ENCODE peak calls at places on chromosomes 12 and 14, in eight cellular contexts. One of them, this sample, is unnamed.
A peak's percentile ranks its signal among the peaks of the same experiment; 100 is the strongest.

GRCh38 chr12:29157486-29157946 is 8.4 kb downstream of the FAR2 start:
- DNase-seq in upper lobe of right lung: no peak
- DNase-seq in GM12891: no peak
- DNase-seq in activated CD4-positive, alpha-beta T cell treated with anti-CD3 and anti-CD28 coated beads for 48 hours: no peak
- DNase-seq in GM12865: no peak
- DNase-seq in T-helper 17 cell: no peak
- DNase-seq in amniotic stem cell: no peak
- DNase-seq in kidney glomerular epithelial cell: peak; percentile 65
- DNase-seq in this sample: no peak

GRCh38 chr14:91368681-91369416 is 48.8 kb downstream of the CCDC88C start:
- DNase-seq in upper lobe of right lung: no peak
- DNase-seq in GM12891: no peak
- DNase-seq in activated CD4-positive, alpha-beta T cell treated with anti-CD3 and anti-CD28 coated beads for 48 hours: no peak
- DNase-seq in GM12865: no peak
- DNase-seq in T-helper 17 cell: no peak
- DNase-seq in amniotic stem cell: no peak
- DNase-seq in kidney glomerular epithelial cell: no peak
- DNase-seq in this sample: peak; percentile 73

GRCh38 chr14:73311710-73312035 is 74.4 kb downstream of the PAPLN start:
- DNase-seq in upper lobe of right lung: no peak
- DNase-seq in GM12891: no peak
- DNase-seq in activated CD4-positive, alpha-beta T cell treated with anti-CD3 and anti-CD28 coated beads for 48 hours: no peak
- DNase-seq in GM12865: no peak
- DNase-seq in T-helper 17 cell: no peak
- DNase-seq in amniotic stem cell: no peak
- DNase-seq in kidney glomerular epithelial cell: no peak
- DNase-seq in this sample: no peak

GRCh38 chr12:1217191-1217949 is 226.3 kb downstream of the ERC1 start:
- DNase-seq in upper lobe of right lung: no peak
- DNase-seq in GM12891: no peak
- DNase-seq in activated CD4-positive, alpha-beta T cell treated with anti-CD3 and anti-CD28 coated beads for 48 hours: no peak
- DNase-seq in GM12865: no peak
- DNase-seq in T-helper 17 cell: no peak
- DNase-seq in amniotic stem cell: peak; percentile 7
- DNase-seq in kidney glomerular epithelial cell: peak; percentile 32
- DNase-seq in this sample: no peak

GRCh38 chr14:67031920-67032774 is 157.1 kb upstream of the GARIN2 start:
- DNase-seq in upper lobe of right lung: no peak
- DNase-seq in GM12891: no peak
- DNase-seq in activated CD4-positive, alpha-beta T cell treated with anti-CD3 and anti-CD28 coated beads for 48 hours: no peak
- DNase-seq in GM12865: no peak
- DNase-seq in T-helper 17 cell: no peak
- DNase-seq in amniotic stem cell: no peak
- DNase-seq in kidney glomerular epithelial cell: no peak
- DNase-seq in this sample: no peak

GRCh38 chr14:105204206-105204930 is 23.3 kb upstream of the NUDT14 start:
- DNase-seq in upper lobe of right lung: peak; percentile 90
- DNase-seq in GM12891: no peak
- DNase-seq in activated CD4-positive, alpha-beta T cell treated with anti-CD3 and anti-CD28 coated beads for 48 hours: no peak
- DNase-seq in GM12865: no peak
- DNase-seq in T-helper 17 cell: no peak
- DNase-seq in amniotic stem cell: no peak
- DNase-seq in kidney glomerular epithelial cell: no peak
- DNase-seq in this sample: peak; percentile 61

GRCh38 chr12:63893170-63893569 is 48.7 kb downstream of the SRGAP1 start:
- DNase-seq in upper lobe of right lung: no peak
- DNase-seq in GM12891: no peak
- DNase-seq in activated CD4-positive, alpha-beta T cell treated with anti-CD3 and anti-CD28 coated beads for 48 hours: no peak
- DNase-seq in GM12865: no peak
- DNase-seq in T-helper 17 cell: no peak
- DNase-seq in amniotic stem cell: no peak
- DNase-seq in kidney glomerular epithelial cell: no peak
- DNase-seq in this sample: no peak

GRCh38 chr12:31324845-31325523 is 966 bp downstream of the SINHCAF start:
- DNase-seq in upper lobe of right lung: peak; percentile 81
- DNase-seq in GM12891: peak; percentile 19
- DNase-seq in activated CD4-positive, alpha-beta T cell treated with anti-CD3 and anti-CD28 coated beads for 48 hours: peak; percentile 62
- DNase-seq in GM12865: peak; percentile 66
- DNase-seq in T-helper 17 cell: peak; percentile 18
- DNase-seq in amniotic stem cell: no peak
- DNase-seq in kidney glomerular epithelial cell: peak; percentile 85
- DNase-seq in this sample: peak; percentile 70

GRCh38 chr14:61111145-61112130 is 130.4 kb downstream of the SLC38A6 start:
- DNase-seq in upper lobe of right lung: no peak
- DNase-seq in GM12891: no peak
- DNase-seq in activated CD4-positive, alpha-beta T cell treated with anti-CD3 and anti-CD28 coated beads for 48 hours: no peak
- DNase-seq in GM12865: no peak
- DNase-seq in T-helper 17 cell: no peak
- DNase-seq in amniotic stem cell: no peak
- DNase-seq in kidney glomerular epithelial cell: no peak
- DNase-seq in this sample: no peak

GRCh38 chr14:89598548-89599186 is 181.6 kb upstream of the FOXN3 start:
- DNase-seq in upper lobe of right lung: no peak
- DNase-seq in GM12891: no peak
- DNase-seq in activated CD4-positive, alpha-beta T cell treated with anti-CD3 and anti-CD28 coated beads for 48 hours: no peak
- DNase-seq in GM12865: peak; percentile 16
- DNase-seq in T-helper 17 cell: no peak
- DNase-seq in amniotic stem cell: no peak
- DNase-seq in kidney glomerular epithelial cell: peak; percentile 4
- DNase-seq in this sample: no peak

GRCh38 chr12:107131832-107132616 is 38.7 kb upstream of the CRY1 start:
- DNase-seq in upper lobe of right lung: no peak
- DNase-seq in GM12891: peak; percentile 11
- DNase-seq in activated CD4-positive, alpha-beta T cell treated with anti-CD3 and anti-CD28 coated beads for 48 hours: no peak
- DNase-seq in GM12865: peak; percentile 41
- DNase-seq in T-helper 17 cell: no peak
- DNase-seq in amniotic stem cell: peak; percentile 56
- DNase-seq in kidney glomerular epithelial cell: peak; percentile 72
- DNase-seq in this sample: peak; percentile 61

GRCh38 chr12:15603461-15604085 is 185.6 kb downstream of the EPS8 start:
- DNase-seq in upper lobe of right lung: no peak
- DNase-seq in GM12891: no peak
- DNase-seq in activated CD4-positive, alpha-beta T cell treated with anti-CD3 and anti-CD28 coated beads for 48 hours: no peak
- DNase-seq in GM12865: no peak
- DNase-seq in T-helper 17 cell: no peak
- DNase-seq in amniotic stem cell: no peak
- DNase-seq in kidney glomerular epithelial cell: no peak
- DNase-seq in this sample: no peak

GRCh38 chr14:81401420-81402122 is 1.4 kb upstream of the STON2 start:
- DNase-seq in upper lobe of right lung: no peak
- DNase-seq in GM12891: no peak
- DNase-seq in activated CD4-positive, alpha-beta T cell treated with anti-CD3 and anti-CD28 coated beads for 48 hours: no peak
- DNase-seq in GM12865: peak; percentile 18
- DNase-seq in T-helper 17 cell: no peak
- DNase-seq in amniotic stem cell: no peak
- DNase-seq in kidney glomerular epithelial cell: peak; percentile 80
- DNase-seq in this sample: peak; percentile 54

GRCh38 chr12:122518908-122519307 is 7.8 kb downstream of the RSRC2 start:
- DNase-seq in upper lobe of right lung: no peak
- DNase-seq in GM12891: no peak
- DNase-seq in activated CD4-positive, alpha-beta T cell treated with anti-CD3 and anti-CD28 coated beads for 48 hours: no peak
- DNase-seq in GM12865: no peak
- DNase-seq in T-helper 17 cell: no peak
- DNase-seq in amniotic stem cell: no peak
- DNase-seq in kidney glomerular epithelial cell: no peak
- DNase-seq in this sample: no peak

GRCh38 chr12:105897311-105897725 is 241.4 kb downstream of the NUAK1 start:
- DNase-seq in upper lobe of right lung: no peak
- DNase-seq in GM12891: no peak
- DNase-seq in activated CD4-positive, alpha-beta T cell treated with anti-CD3 and anti-CD28 coated beads for 48 hours: no peak
- DNase-seq in GM12865: no peak
- DNase-seq in T-helper 17 cell: no peak
- DNase-seq in amniotic stem cell: no peak
- DNase-seq in kidney glomerular epithelial cell: no peak
- DNase-seq in this sample: no peak

GRCh38 chr14:104690266-104690711 is 871 bp downstream of the INF2 start:
- DNase-seq in upper lobe of right lung: no peak
- DNase-seq in GM12891: no peak
- DNase-seq in activated CD4-positive, alpha-beta T cell treated with anti-CD3 and anti-CD28 coated beads for 48 hours: no peak
- DNase-seq in GM12865: no peak
- DNase-seq in T-helper 17 cell: no peak
- DNase-seq in amniotic stem cell: no peak
- DNase-seq in kidney glomerular epithelial cell: no peak
- DNase-seq in this sample: no peak

GRCh38 chr12:29320295-29321090 is 60.5 kb downstream of the ERGIC2 start:
- DNase-seq in upper lobe of right lung: no peak
- DNase-seq in GM12891: no peak
- DNase-seq in activated CD4-positive, alpha-beta T cell treated with anti-CD3 and anti-CD28 coated beads for 48 hours: no peak
- DNase-seq in GM12865: no peak
- DNase-seq in T-helper 17 cell: no peak
- DNase-seq in amniotic stem cell: peak; percentile 16
- DNase-seq in kidney glomerular epithelial cell: peak; percentile 88
- DNase-seq in this sample: no peak

GRCh38 chr14:50447491-50447890 is 50.8 kb upstream of the CDKL1 start:
- DNase-seq in upper lobe of right lung: no peak
- DNase-seq in GM12891: no peak
- DNase-seq in activated CD4-positive, alpha-beta T cell treated with anti-CD3 and anti-CD28 coated beads for 48 hours: no peak
- DNase-seq in GM12865: no peak
- DNase-seq in T-helper 17 cell: no peak
- DNase-seq in amniotic stem cell: no peak
- DNase-seq in kidney glomerular epithelial cell: peak; percentile 79
- DNase-seq in this sample: no peak

GRCh38 chr12:6383572-6384498 is at the start of gene LTBR:
- DNase-seq in upper lobe of right lung: peak; percentile 99
- DNase-seq in GM12891: peak; percentile 55
- DNase-seq in activated CD4-positive, alpha-beta T cell treated with anti-CD3 and anti-CD28 coated beads for 48 hours: peak; percentile 31
- DNase-seq in GM12865: peak; percentile 59
- DNase-seq in T-helper 17 cell: no peak
- DNase-seq in amniotic stem cell: peak; percentile 89
- DNase-seq in kidney glomerular epithelial cell: peak; percentile 44
- DNase-seq in this sample: no peak

GRCh38 chr14:105933238-105933637 is 406.9 kb downstream of the TMEM121 start:
- DNase-seq in upper lobe of right lung: no peak
- DNase-seq in GM12891: no peak
- DNase-seq in activated CD4-positive, alpha-beta T cell treated with anti-CD3 and anti-CD28 coated beads for 48 hours: no peak
- DNase-seq in GM12865: peak; percentile 13
- DNase-seq in T-helper 17 cell: no peak
- DNase-seq in amniotic stem cell: no peak
- DNase-seq in kidney glomerular epithelial cell: no peak
- DNase-seq in this sample: no peak

GRCh38 chr12:130104596-130105253 is 57.5 kb upstream of the FZD10 start:
- DNase-seq in upper lobe of right lung: no peak
- DNase-seq in GM12891: no peak
- DNase-seq in activated CD4-positive, alpha-beta T cell treated with anti-CD3 and anti-CD28 coated beads for 48 hours: no peak
- DNase-seq in GM12865: no peak
- DNase-seq in T-helper 17 cell: no peak
- DNase-seq in amniotic stem cell: no peak
- DNase-seq in kidney glomerular epithelial cell: no peak
- DNase-seq in this sample: no peak

GRCh38 chr14:89650077-89650978 is 233.3 kb upstream of the FOXN3 start:
- DNase-seq in upper lobe of right lung: no peak
- DNase-seq in GM12891: no peak
- DNase-seq in activated CD4-positive, alpha-beta T cell treated with anti-CD3 and anti-CD28 coated beads for 48 hours: peak; percentile 34
- DNase-seq in GM12865: peak; percentile 40
- DNase-seq in T-helper 17 cell: no peak
- DNase-seq in amniotic stem cell: no peak
- DNase-seq in kidney glomerular epithelial cell: no peak
- DNase-seq in this sample: no peak

GRCh38 chr12:15631007-15631715 is 158.0 kb downstream of the EPS8 start:
- DNase-seq in upper lobe of right lung: no peak
- DNase-seq in GM12891: no peak
- DNase-seq in activated CD4-positive, alpha-beta T cell treated with anti-CD3 and anti-CD28 coated beads for 48 hours: no peak
- DNase-seq in GM12865: peak; percentile 64
- DNase-seq in T-helper 17 cell: no peak
- DNase-seq in amniotic stem cell: no peak
- DNase-seq in kidney glomerular epithelial cell: no peak
- DNase-seq in this sample: no peak

GRCh38 chr14:102917469-102918211 is 4.8 kb upstream of the AMN start:
- DNase-seq in upper lobe of right lung: peak; percentile 80
- DNase-seq in GM12891: peak; percentile 82
- DNase-seq in activated CD4-positive, alpha-beta T cell treated with anti-CD3 and anti-CD28 coated beads for 48 hours: peak; percentile 75
- DNase-seq in GM12865: peak; percentile 71
- DNase-seq in T-helper 17 cell: no peak
- DNase-seq in amniotic stem cell: no peak
- DNase-seq in kidney glomerular epithelial cell: no peak
- DNase-seq in this sample: no peak

GRCh38 chr12:128803788-128804187 is 20.0 kb downstream of the SLC15A4 start:
- DNase-seq in upper lobe of right lung: no peak
- DNase-seq in GM12891: no peak
- DNase-seq in activated CD4-positive, alpha-beta T cell treated with anti-CD3 and anti-CD28 coated beads for 48 hours: no peak
- DNase-seq in GM12865: no peak
- DNase-seq in T-helper 17 cell: no peak
- DNase-seq in amniotic stem cell: no peak
- DNase-seq in kidney glomerular epithelial cell: no peak
- DNase-seq in this sample: no peak

GRCh38 chr12:121524196-121524930 is 56.5 kb downstream of the KDM2B start:
- DNase-seq in upper lobe of right lung: no peak
- DNase-seq in GM12891: no peak
- DNase-seq in activated CD4-positive, alpha-beta T cell treated with anti-CD3 and anti-CD28 coated beads for 48 hours: no peak
- DNase-seq in GM12865: no peak
- DNase-seq in T-helper 17 cell: no peak
- DNase-seq in amniotic stem cell: no peak
- DNase-seq in kidney glomerular epithelial cell: no peak
- DNase-seq in this sample: no peak

GRCh38 chr14:30708157-30708556 is 86.0 kb downstream of the SCFD1 start:
- DNase-seq in upper lobe of right lung: no peak
- DNase-seq in GM12891: no peak
- DNase-seq in activated CD4-positive, alpha-beta T cell treated with anti-CD3 and anti-CD28 coated beads for 48 hours: no peak
- DNase-seq in GM12865: no peak
- DNase-seq in T-helper 17 cell: no peak
- DNase-seq in amniotic stem cell: no peak
- DNase-seq in kidney glomerular epithelial cell: no peak
- DNase-seq in this sample: no peak

GRCh38 chr12:112149596-112149995 is 24.2 kb downstream of the TRAFD1 start:
- DNase-seq in upper lobe of right lung: peak; percentile 69
- DNase-seq in GM12891: no peak
- DNase-seq in activated CD4-positive, alpha-beta T cell treated with anti-CD3 and anti-CD28 coated beads for 48 hours: no peak
- DNase-seq in GM12865: peak; percentile 54
- DNase-seq in T-helper 17 cell: no peak
- DNase-seq in amniotic stem cell: no peak
- DNase-seq in kidney glomerular epithelial cell: no peak
- DNase-seq in this sample: no peak

GRCh38 chr14:67457782-67458181 is 30.7 kb downstream of the TMEM229B start:
- DNase-seq in upper lobe of right lung: peak; percentile 69
- DNase-seq in GM12891: no peak
- DNase-seq in activated CD4-positive, alpha-beta T cell treated with anti-CD3 and anti-CD28 coated beads for 48 hours: no peak
- DNase-seq in GM12865: no peak
- DNase-seq in T-helper 17 cell: no peak
- DNase-seq in amniotic stem cell: no peak
- DNase-seq in kidney glomerular epithelial cell: no peak
- DNase-seq in this sample: peak; percentile 5

GRCh38 chr12:28191018-28191595 is 851 bp downstream of the CCDC91 start:
- DNase-seq in upper lobe of right lung: no peak
- DNase-seq in GM12891: no peak
- DNase-seq in activated CD4-positive, alpha-beta T cell treated with anti-CD3 and anti-CD28 coated beads for 48 hours: peak; percentile 52
- DNase-seq in GM12865: peak; percentile 27
- DNase-seq in T-helper 17 cell: no peak
- DNase-seq in amniotic stem cell: peak; percentile 40
- DNase-seq in kidney glomerular epithelial cell: peak; percentile 81
- DNase-seq in this sample: peak; percentile 23

GRCh38 chr14:20551606-20552005 is 9.2 kb downstream of the RNASE9 start:
- DNase-seq in upper lobe of right lung: no peak
- DNase-seq in GM12891: no peak
- DNase-seq in activated CD4-positive, alpha-beta T cell treated with anti-CD3 and anti-CD28 coated beads for 48 hours: no peak
- DNase-seq in GM12865: no peak
- DNase-seq in T-helper 17 cell: no peak
- DNase-seq in amniotic stem cell: no peak
- DNase-seq in kidney glomerular epithelial cell: no peak
- DNase-seq in this sample: no peak